ENCODE peak calls at places on chromosomes 12 and 14, in eight cellular contexts. W, C, U, O, Y, Z, T and N are unnamed samples.

GRCh38 chr14:45698462-45699134 is 445.6 kb upstream of the MIS18BP1 start:
- DNase-seq in T (no peak), Y (no peak), W (no peak), Z (no peak), C (no peak), O (no peak), U (no peak), N (peak; percentile 21)

GRCh38 chr14:55333785-55334485 is 62.7 kb downstream of the FBXO34 start:
- DNase-seq in W (no peak), Z (no peak), C (no peak), T (no peak), O (no peak), Y (no peak), U (peak; percentile 50), N (no peak)

GRCh38 chr14:22546722-22547071 is 42.3 kb downstream of the DAD1 start:
- DNase-seq in C (no peak), Y (no peak), W (no peak), U (no peak), O (no peak), Z (no peak), T (no peak), N (no peak)

GRCh38 chr14:96978525-96979272 is 181.5 kb downstream of the VRK1 start:
- DNase-seq in W (no peak), C (no peak), U (no peak), O (no peak), Y (no peak), T (no peak), Z (peak; percentile 22), N (no peak)

GRCh38 chr14:52873694-52874093 is 77.2 kb downstream of the FERMT2 start:
- DNase-seq in U (peak; percentile 32), T (no peak), W (no peak), Z (no peak), C (no peak), Y (no peak), O (no peak), N (no peak)

GRCh38 chr14:34043627-34044372 is 92.9 kb upstream of the EGLN3 start:
- DNase-seq in C (peak; percentile 99), T (peak; percentile 77), O (no peak), Z (no peak), W (peak; percentile 12), Y (peak; percentile 67), U (no peak), N (peak; percentile 71)

GRCh38 chr14:42884100-42884499 is 1277.4 kb downstream of the LRFN5 start:
- DNase-seq in C (no peak), W (no peak), T (no peak), Y (no peak), O (peak; percentile 22), Z (no peak), U (no peak), N (peak; percentile 1)

GRCh38 chr14:63276016-63276415 is 42.7 kb downstream of the GPHB5 start:
- DNase-seq in U (no peak), T (no peak), C (no peak), Z (no peak), Y (no peak), O (no peak), W (no peak), N (no peak)

GRCh38 chr12:32568241-32568640 is 110.9 kb upstream of the DNM1L start:
- DNase-seq in C (peak; percentile 18), T (no peak), Y (no peak), W (no peak), O (no peak), Z (no peak), U (peak; percentile 89), N (peak; percentile 92)

GRCh38 chr12:57531836-57532235 is 9.2 kb downstream of the MBD6 start:
- DNase-seq in O (no peak), T (no peak), Y (no peak), U (no peak), C (no peak), Z (no peak), W (no peak), N (no peak)

GRCh38 chr12:63882844-63883243 is 38.3 kb downstream of the SRGAP1 start:
- DNase-seq in C (no peak), O (no peak), T (no peak), W (no peak), Y (no peak), Z (peak; percentile 40), U (no peak), N (no peak)

GRCh38 chr12:8057839-8058238 is 8.3 kb downstream of the C3AR1 start:
- DNase-seq in W (no peak), Y (no peak), C (no peak), U (no peak), Z (no peak), O (no peak), T (no peak), N (no peak)

GRCh38 chr12:25784669-25785068 is 173.8 kb upstream of the RASSF8 start:
- DNase-seq in Y (no peak), Z (no peak), C (no peak), O (no peak), W (no peak), U (no peak), T (no peak), N (peak; percentile 23)

GRCh38 chr12:117854339-117855012 is 114.3 kb downstream of the KSR2 start:
- DNase-seq in U (peak; percentile 54), T (no peak), Y (peak; percentile 40), Z (peak; percentile 75), O (peak; percentile 63), W (no peak), C (peak; percentile 40), N (peak; percentile 73)

GRCh38 chr12:6471992-6472366 is 1.5 kb upstream of the VAMP1 start:
- DNase-seq in Y (no peak), W (no peak), Z (no peak), C (no peak), U (no peak), T (no peak), O (no peak), N (no peak)

GRCh38 chr14:21039059-21039422 is 3.1 kb upstream of the RNASE7 start:
- DNase-seq in U (peak; percentile 23), T (no peak), Y (no peak), Z (no peak), C (no peak), O (no peak), W (no peak), N (peak; percentile 78)